ENCODE peak calls at places on chromosome 21, in ten cellular contexts. Q is EL, X is left lung, U is kidney tubule cell, Z is CMK, N is HCEC 1CT, W is GM06990, Y is AG09309, I is MCF 10A, B is cardiac fibroblast. H is an unnamed sample.

GRCh38 chr21:33027401-33028185 is 1.9 kb downstream of the OLIG2 start:
- DNase-seq in Y (no peak), X (peak), N (no peak), B (no peak), W (no peak), Z (no peak), U (no peak), I (no peak), Q (no peak), H (no peak)

GRCh38 chr21:28725396-28725795 is 267.3 kb downstream of the LTN1 start:
- DNase-seq in U (no peak), B (peak), Q (no peak), W (no peak), I (peak), Z (no peak), X (no peak), Y (no peak), N (no peak), H (no peak)

GRCh38 chr21:16536661-16537359 is 807.0 kb downstream of the USP25 start:
- DNase-seq in X (no peak), Q (peak), U (no peak), Y (no peak), Z (no peak), I (peak), W (no peak), B (peak), N (no peak), H (peak)

GRCh38 chr21:33199516-33200217 is 30.1 kb upstream of the IFNAR2 start:
- DNase-seq in B (peak), I (peak), X (no peak), N (peak), Z (peak), Q (peak), W (peak), U (peak), Y (peak), H (peak)

GRCh38 chr21:34276711-34277425 is 86.9 kb upstream of the KCNE2 start:
- DNase-seq in I (no peak), U (no peak), Q (peak), X (no peak), N (peak), W (peak), B (no peak), Y (no peak), Z (no peak), H (peak)

GRCh38 chr21:33848252-33848953 is 67.2 kb downstream of the ATP5PO start:
- DNase-seq in N (no peak), Q (no peak), W (no peak), B (no peak), Z (no peak), X (no peak), I (peak), Y (no peak), U (peak), H (no peak)

GRCh38 chr21:29155118-29155932 is 24.9 kb downstream of the MAP3K7CL start:
- DNase-seq in X (peak), Y (peak), Z (no peak), U (peak), B (peak), Q (peak), I (peak), W (no peak), N (peak), H (peak)

GRCh38 chr21:44965251-44966022 is 25.6 kb downstream of the SLX9 start:
- DNase-seq in N (peak), U (no peak), W (no peak), I (no peak), Q (peak), B (peak), Z (peak), X (peak), Y (peak), H (peak)

GRCh38 chr21:41458121-41458520 is 32.1 kb downstream of the MX1 start:
- DNase-seq in U (peak), Y (no peak), Z (no peak), N (no peak), Q (peak), X (no peak), I (no peak), B (no peak), W (no peak), H (no peak)

GRCh38 chr21:44913425-44914175 is 7.1 kb downstream of the ITGB2 start:
- DNase-seq in U (no peak), N (no peak), Z (no peak), Y (no peak), X (peak), I (no peak), Q (no peak), W (no peak), B (no peak), H (no peak)

GRCh38 chr21:41369915-41370839 is 8.3 kb downstream of the MX2 start:
- DNase-seq in Y (no peak), U (no peak), Q (no peak), W (peak), N (no peak), Z (no peak), I (no peak), B (no peak), X (no peak), H (no peak)

GRCh38 chr21:44926364-44927101 is 5.8 kb upstream of the ITGB2 start:
- DNase-seq in U (peak), N (no peak), Y (peak), Q (no peak), X (peak), B (no peak), W (no peak), Z (no peak), I (peak), H (peak)

GRCh38 chr21:34073749-34074282 is 438 bp downstream of the MRPS6 start:
- DNase-seq in N (peak), Q (peak), I (peak), Y (no peak), Z (peak), U (peak), B (peak), W (peak), X (peak), H (no peak)

GRCh38 chr21:41733951-41734689 is 32.7 kb downstream of the RIPK4 start:
- DNase-seq in Y (no peak), Q (no peak), Z (no peak), U (no peak), W (no peak), I (no peak), N (no peak), X (no peak), B (no peak), H (no peak)

GRCh38 chr21:17848228-17848627 is 29.1 kb upstream of the C21orf91 start:
- DNase-seq in N (peak), B (peak), X (no peak), Z (no peak), Q (peak), Y (peak), I (peak), W (peak), U (peak), H (peak)

GRCh38 chr21:37564924-37565529 is 198.5 kb downstream of the DYRK1A start:
- DNase-seq in Q (peak), N (peak), Z (no peak), Y (no peak), U (peak), X (no peak), B (no peak), W (no peak), I (no peak), H (no peak)

GRCh38 chr21:15826147-15826780 is 96.5 kb downstream of the USP25 start:
- DNase-seq in Q (peak), Y (no peak), Z (no peak), B (peak), W (no peak), X (no peak), N (peak), U (peak), I (peak), H (peak)

GRCh38 chr21:25456672-25457071 is 150.6 kb downstream of the MRPL39 start:
- DNase-seq in X (no peak), U (peak), Q (peak), Z (no peak), Y (no peak), I (no peak), B (peak), N (no peak), W (peak), H (peak)

GRCh38 chr21:35375115-35375514 is 326.0 kb upstream of the RUNX1 start:
- DNase-seq in I (peak), Q (peak), W (no peak), N (peak), B (peak), X (no peak), Z (no peak), U (peak), Y (peak), H (peak)

GRCh38 chr21:25912402-25912746 is 177.6 kb downstream of the GABPA start:
- DNase-seq in W (no peak), Z (no peak), B (no peak), U (no peak), I (no peak), X (no peak), Q (no peak), Y (no peak), N (no peak), H (no peak)

GRCh38 chr21:17526771-17527170 is 13.9 kb downstream of the CXADR start:
- DNase-seq in U (no peak), N (no peak), X (no peak), W (no peak), Y (no peak), B (no peak), Q (no peak), I (no peak), Z (no peak), H (no peak)

GRCh38 chr21:23811802-23812201 is 1795.5 kb downstream of the MRPL39 start:
- DNase-seq in W (no peak), I (no peak), Q (no peak), Z (no peak), X (no peak), B (no peak), U (no peak), N (no peak), Y (no peak), H (no peak)

GRCh38 chr21:39675595-39675994 is 62.9 kb downstream of the B3GALT5 start:
- DNase-seq in I (no peak), X (no peak), Q (no peak), Y (no peak), N (no peak), W (no peak), Z (no peak), B (no peak), U (no peak), H (no peak)

GRCh38 chr21:45132841-45133573 is 58.6 kb downstream of the ADARB1 start:
- DNase-seq in X (no peak), Y (no peak), B (peak), Q (no peak), W (no peak), N (no peak), U (no peak), Z (no peak), I (no peak), H (peak)

GRCh38 chr21:28655471-28655870 is 337.2 kb downstream of the LTN1 start:
- DNase-seq in Q (no peak), X (no peak), Y (no peak), U (no peak), Z (no peak), B (no peak), N (no peak), W (no peak), I (no peak), H (no peak)

GRCh38 chr21:45208627-45208951 is 79.1 kb downstream of the POFUT2 start:
- DNase-seq in I (no peak), X (no peak), Z (no peak), Q (peak), N (peak), W (no peak), B (no peak), U (peak), Y (no peak), H (peak)

GRCh38 chr21:37367301-37367757 is 756 bp downstream of the DYRK1A start:
- DNase-seq in N (no peak), Q (no peak), B (no peak), Y (no peak), U (peak), W (peak), I (no peak), X (peak), Z (no peak), H (no peak)

GRCh38 chr21:26966978-26967913 is at the start of gene ADAMTS5:
- DNase-seq in Y (peak), X (peak), Q (peak), U (peak), N (peak), W (no peak), I (peak), B (peak), Z (no peak), H (peak)

GRCh38 chr21:46307625-46308024 is 16.0 kb downstream of the C21orf58 start:
- DNase-seq in Z (no peak), I (no peak), X (no peak), W (no peak), B (no peak), U (peak), Y (no peak), Q (peak), N (peak), H (peak)

GRCh38 chr21:36163780-36164426 is 7.3 kb downstream of the DOP1B start:
- DNase-seq in I (no peak), X (no peak), N (no peak), Q (no peak), Y (no peak), B (no peak), U (no peak), Z (no peak), W (no peak), H (no peak)

GRCh38 chr21:25664462-25665070 is 25.5 kb downstream of the JAM2 start:
- DNase-seq in W (no peak), X (no peak), U (no peak), N (no peak), Y (no peak), B (no peak), Q (no peak), Z (no peak), I (no peak), H (no peak)

GRCh38 chr21:42754270-42754933 is 101.0 kb downstream of the PDE9A start:
- DNase-seq in Y (no peak), Q (no peak), W (no peak), Z (no peak), X (peak), U (no peak), I (no peak), B (no peak), N (no peak), H (no peak)

GRCh38 chr21:26843912-26844257 is 1.3 kb downstream of the ADAMTS1 start:
- DNase-seq in I (peak), Q (peak), N (peak), U (peak), Z (no peak), X (no peak), W (no peak), Y (no peak), B (peak), H (peak)

GRCh38 chr21:26366781-26367180 is 196.2 kb upstream of the APP start:
- DNase-seq in I (no peak), U (peak), Y (no peak), Q (peak), Z (no peak), N (peak), W (no peak), B (no peak), X (no peak), H (no peak)

GRCh38 chr21:25850126-25850831 is 115.5 kb downstream of the GABPA start:
- DNase-seq in U (no peak), X (no peak), Z (no peak), I (no peak), Y (no peak), B (peak), N (no peak), Q (no peak), W (no peak), H (no peak)